ENCODE peak calls at places on chromosome 19, in ten cellular contexts. D, S, E, U, N, A, J, W, C and Z are unnamed samples.
A peak's percentile ranks its signal among the peaks of the same experiment; 100 is the strongest.

GRCh38 chr19:43584484-43584883 is 8.9 kb downstream of the PINLYP start:
- DNase-seq in D (no peak), S (no peak), E (no peak), U (no peak), N (no peak), A (no peak), J (no peak), W (no peak), C (no peak), Z (no peak)

GRCh38 chr19:18017275-18018083 is 9.5 kb downstream of the ARRDC2 start:
- DNase-seq in D (no peak), S (no peak), E (no peak), U (no peak), N (no peak), A (peak; percentile 26), J (no peak), W (no peak), C (no peak), Z (no peak)

GRCh38 chr19:46456930-46457329 is 14.4 kb downstream of the PNMA8A start:
- DNase-seq in D (no peak), S (no peak), E (no peak), U (no peak), N (no peak), A (no peak), J (no peak), W (no peak), C (no peak), Z (no peak)

GRCh38 chr19:10557603-10558197 is 8.1 kb downstream of the KRI1 start:
- DNase-seq in D (no peak), S (no peak), E (no peak), U (no peak), N (no peak), A (no peak), J (no peak), W (no peak), C (peak; percentile 9), Z (no peak)

GRCh38 chr19:38564981-38565685 is 52.6 kb downstream of the MAP4K1 start:
- DNase-seq in D (no peak), S (no peak), E (no peak), U (peak; percentile 39), N (no peak), A (no peak), J (no peak), W (no peak), C (peak; percentile 64), Z (no peak)

GRCh38 chr19:3098515-3099346 is 4.6 kb downstream of the GNA11 start:
- DNase-seq in D (no peak), S (peak; percentile 44), E (no peak), U (peak; percentile 27), N (no peak), A (peak; percentile 27), J (no peak), W (no peak), C (no peak), Z (no peak)

GRCh38 chr19:50383307-50383851 is 768 bp upstream of the POLD1 start:
- DNase-seq in D (no peak), S (no peak), E (no peak), U (no peak), N (no peak), A (no peak), J (no peak), W (no peak), C (no peak), Z (no peak)

GRCh38 chr19:4969292-4969771 is 419 bp downstream of the KDM4B start:
- DNase-seq in D (no peak), S (no peak), E (no peak), U (no peak), N (no peak), A (no peak), J (no peak), W (no peak), C (no peak), Z (no peak)

GRCh38 chr19:32122258-32122657 is 223.2 kb upstream of the ZNF507 start:
- DNase-seq in D (no peak), S (no peak), E (no peak), U (no peak), N (no peak), A (no peak), J (no peak), W (no peak), C (no peak), Z (no peak)

GRCh38 chr19:54648129-54648528 is 14.7 kb upstream of the LILRB4 start:
- DNase-seq in D (no peak), S (no peak), E (no peak), U (no peak), N (no peak), A (no peak), J (no peak), W (no peak), C (no peak), Z (no peak)

GRCh38 chr19:2617393-2618165 is 84.9 kb downstream of the GNG7 start:
- DNase-seq in D (no peak), S (no peak), E (no peak), U (no peak), N (no peak), A (no peak), J (no peak), W (no peak), C (no peak), Z (no peak)

GRCh38 chr19:45122832-45123231 is 29.9 kb downstream of the PPP1R37 start:
- DNase-seq in D (no peak), S (no peak), E (no peak), U (no peak), N (no peak), A (no peak), J (no peak), W (no peak), C (no peak), Z (no peak)

GRCh38 chr19:1522838-1523237 is 1.0 kb upstream of the PLK5 start:
- DNase-seq in D (no peak), S (no peak), E (no peak), U (no peak), N (no peak), A (no peak), J (no peak), W (no peak), C (no peak), Z (no peak)

GRCh38 chr19:30049844-30050667 is 108.0 kb downstream of the URI1 start:
- DNase-seq in D (no peak), S (no peak), E (no peak), U (no peak), N (no peak), A (no peak), J (no peak), W (no peak), C (no peak), Z (no peak)